ENCODE peak calls at places on chromosomes 11 and 22, in seven cellular contexts. One of them, this sample, is unnamed.

GRCh38 chr22:41561788-41562187 is 978 bp downstream of the CSDC2 start:
- DNase-seq in Caki2: no peak
- DNase-seq in naive B cell: no peak
- DNase-seq in activated CD4-positive, alpha-beta T cell treated with anti-CD3 and anti-CD28 coated beads, Interleukin-2, amount 10 ng/mL, durations not matched to agents 7 days and 5 days: no peak
- DNase-seq in immature natural killer cell: no peak
- DNase-seq in MV-4-11: no peak
- DNase-seq in RWPE2: no peak
- DNase-seq in this sample: no peak

GRCh38 chr11:13924801-13925327 is 37.7 kb upstream of the SPON1 start:
- DNase-seq in immature natural killer cell: no peak
- DNase-seq in RWPE2: no peak
- DNase-seq in naive B cell: no peak
- DNase-seq in MV-4-11: peak
- DNase-seq in activated CD4-positive, alpha-beta T cell treated with anti-CD3 and anti-CD28 coated beads, Interleukin-2, amount 10 ng/mL, durations not matched to agents 7 days and 5 days: no peak
- DNase-seq in Caki2: no peak
- DNase-seq in this sample: no peak

GRCh38 chr11:2166091-2166851 is 5.3 kb upstream of the INS start:
- DNase-seq in MV-4-11: no peak
- DNase-seq in activated CD4-positive, alpha-beta T cell treated with anti-CD3 and anti-CD28 coated beads, Interleukin-2, amount 10 ng/mL, durations not matched to agents 7 days and 5 days: peak
- DNase-seq in RWPE2: no peak
- DNase-seq in Caki2: no peak
- DNase-seq in immature natural killer cell: no peak
- DNase-seq in naive B cell: peak
- DNase-seq in this sample: no peak

GRCh38 chr11:6405039-6405667 is 13.7 kb downstream of the APBB1 start:
- DNase-seq in immature natural killer cell: no peak
- DNase-seq in activated CD4-positive, alpha-beta T cell treated with anti-CD3 and anti-CD28 coated beads, Interleukin-2, amount 10 ng/mL, durations not matched to agents 7 days and 5 days: no peak
- DNase-seq in RWPE2: no peak
- DNase-seq in Caki2: no peak
- DNase-seq in naive B cell: no peak
- DNase-seq in MV-4-11: no peak
- DNase-seq in this sample: no peak

GRCh38 chr11:120055646-120056045 is 82.3 kb downstream of the TRIM29 start:
- DNase-seq in Caki2: no peak
- DNase-seq in MV-4-11: no peak
- DNase-seq in activated CD4-positive, alpha-beta T cell treated with anti-CD3 and anti-CD28 coated beads, Interleukin-2, amount 10 ng/mL, durations not matched to agents 7 days and 5 days: no peak
- DNase-seq in RWPE2: no peak
- DNase-seq in immature natural killer cell: no peak
- DNase-seq in naive B cell: no peak
- DNase-seq in this sample: peak

GRCh38 chr11:112564228-112564955 is 303.7 kb upstream of the PLET1 start:
- DNase-seq in Caki2: peak
- DNase-seq in activated CD4-positive, alpha-beta T cell treated with anti-CD3 and anti-CD28 coated beads, Interleukin-2, amount 10 ng/mL, durations not matched to agents 7 days and 5 days: no peak
- DNase-seq in MV-4-11: no peak
- DNase-seq in naive B cell: no peak
- DNase-seq in RWPE2: no peak
- DNase-seq in immature natural killer cell: no peak
- DNase-seq in this sample: no peak

GRCh38 chr11:76670475-76671235 is at the start of gene LRRC32:
- DNase-seq in RWPE2: peak
- DNase-seq in activated CD4-positive, alpha-beta T cell treated with anti-CD3 and anti-CD28 coated beads, Interleukin-2, amount 10 ng/mL, durations not matched to agents 7 days and 5 days: no peak
- DNase-seq in immature natural killer cell: peak
- DNase-seq in naive B cell: peak
- DNase-seq in Caki2: no peak
- DNase-seq in MV-4-11: peak
- DNase-seq in this sample: no peak

GRCh38 chr11:115421338-115422012 is 82.7 kb downstream of the CADM1 start:
- DNase-seq in MV-4-11: no peak
- DNase-seq in Caki2: no peak
- DNase-seq in RWPE2: no peak
- DNase-seq in naive B cell: no peak
- DNase-seq in immature natural killer cell: no peak
- DNase-seq in activated CD4-positive, alpha-beta T cell treated with anti-CD3 and anti-CD28 coated beads, Interleukin-2, amount 10 ng/mL, durations not matched to agents 7 days and 5 days: no peak
- DNase-seq in this sample: no peak

GRCh38 chr11:130156108-130157022 is 3.2 kb upstream of the ST14 start:
- DNase-seq in RWPE2: no peak
- DNase-seq in activated CD4-positive, alpha-beta T cell treated with anti-CD3 and anti-CD28 coated beads, Interleukin-2, amount 10 ng/mL, durations not matched to agents 7 days and 5 days: no peak
- DNase-seq in immature natural killer cell: no peak
- DNase-seq in Caki2: no peak
- DNase-seq in naive B cell: no peak
- DNase-seq in MV-4-11: peak
- DNase-seq in this sample: no peak

GRCh38 chr11:17861036-17861755 is 126.6 kb downstream of the KCNC1 start:
- DNase-seq in naive B cell: no peak
- DNase-seq in Caki2: no peak
- DNase-seq in MV-4-11: no peak
- DNase-seq in immature natural killer cell: no peak
- DNase-seq in activated CD4-positive, alpha-beta T cell treated with anti-CD3 and anti-CD28 coated beads, Interleukin-2, amount 10 ng/mL, durations not matched to agents 7 days and 5 days: no peak
- DNase-seq in RWPE2: no peak
- DNase-seq in this sample: no peak

GRCh38 chr11:57798905-57799559 is 37.4 kb downstream of the CTNND1 start:
- DNase-seq in Caki2: peak
- DNase-seq in immature natural killer cell: no peak
- DNase-seq in RWPE2: peak
- DNase-seq in activated CD4-positive, alpha-beta T cell treated with anti-CD3 and anti-CD28 coated beads, Interleukin-2, amount 10 ng/mL, durations not matched to agents 7 days and 5 days: no peak
- DNase-seq in MV-4-11: peak
- DNase-seq in naive B cell: peak
- DNase-seq in this sample: peak

GRCh38 chr22:29521526-29521925 is 32.0 kb downstream of the THOC5 start:
- DNase-seq in naive B cell: no peak
- DNase-seq in RWPE2: no peak
- DNase-seq in activated CD4-positive, alpha-beta T cell treated with anti-CD3 and anti-CD28 coated beads, Interleukin-2, amount 10 ng/mL, durations not matched to agents 7 days and 5 days: no peak
- DNase-seq in MV-4-11: no peak
- DNase-seq in Caki2: no peak
- DNase-seq in immature natural killer cell: no peak
- DNase-seq in this sample: no peak

GRCh38 chr11:26442131-26442530 is 110.2 kb downstream of the ANO3 start:
- DNase-seq in RWPE2: no peak
- DNase-seq in MV-4-11: no peak
- DNase-seq in naive B cell: no peak
- DNase-seq in Caki2: no peak
- DNase-seq in immature natural killer cell: no peak
- DNase-seq in activated CD4-positive, alpha-beta T cell treated with anti-CD3 and anti-CD28 coated beads, Interleukin-2, amount 10 ng/mL, durations not matched to agents 7 days and 5 days: no peak
- DNase-seq in this sample: no peak

GRCh38 chr11:69575296-69576068 is 65.5 kb upstream of the CCND1 start:
- DNase-seq in naive B cell: no peak
- DNase-seq in RWPE2: no peak
- DNase-seq in immature natural killer cell: no peak
- DNase-seq in activated CD4-positive, alpha-beta T cell treated with anti-CD3 and anti-CD28 coated beads, Interleukin-2, amount 10 ng/mL, durations not matched to agents 7 days and 5 days: no peak
- DNase-seq in Caki2: no peak
- DNase-seq in MV-4-11: no peak
- DNase-seq in this sample: no peak

GRCh38 chr11:6932150-6932549 is 5.9 kb downstream of the ZNF215 start:
- DNase-seq in RWPE2: no peak
- DNase-seq in MV-4-11: no peak
- DNase-seq in immature natural killer cell: no peak
- DNase-seq in naive B cell: no peak
- DNase-seq in activated CD4-positive, alpha-beta T cell treated with anti-CD3 and anti-CD28 coated beads, Interleukin-2, amount 10 ng/mL, durations not matched to agents 7 days and 5 days: peak
- DNase-seq in Caki2: no peak
- DNase-seq in this sample: no peak

GRCh38 chr11:66419825-66420224 is 1.0 kb upstream of the NPAS4 start:
- DNase-seq in naive B cell: no peak
- DNase-seq in RWPE2: no peak
- DNase-seq in Caki2: no peak
- DNase-seq in immature natural killer cell: no peak
- DNase-seq in MV-4-11: no peak
- DNase-seq in activated CD4-positive, alpha-beta T cell treated with anti-CD3 and anti-CD28 coated beads, Interleukin-2, amount 10 ng/mL, durations not matched to agents 7 days and 5 days: no peak
- DNase-seq in this sample: no peak

GRCh38 chr11:3816673-3817072 is 8.3 kb downstream of the PGAP2 start:
- DNase-seq in naive B cell: no peak
- DNase-seq in RWPE2: no peak
- DNase-seq in MV-4-11: no peak
- DNase-seq in immature natural killer cell: no peak
- DNase-seq in Caki2: no peak
- DNase-seq in activated CD4-positive, alpha-beta T cell treated with anti-CD3 and anti-CD28 coated beads, Interleukin-2, amount 10 ng/mL, durations not matched to agents 7 days and 5 days: no peak
- DNase-seq in this sample: no peak

GRCh38 chr22:30178180-30179126 is 68.1 kb downstream of the LIF start:
- DNase-seq in RWPE2: no peak
- DNase-seq in Caki2: no peak
- DNase-seq in activated CD4-positive, alpha-beta T cell treated with anti-CD3 and anti-CD28 coated beads, Interleukin-2, amount 10 ng/mL, durations not matched to agents 7 days and 5 days: peak
- DNase-seq in MV-4-11: no peak
- DNase-seq in immature natural killer cell: no peak
- DNase-seq in naive B cell: no peak
- DNase-seq in this sample: no peak

GRCh38 chr22:32327596-32328171 is 30.0 kb upstream of the RFPL3 start:
- DNase-seq in naive B cell: no peak
- DNase-seq in activated CD4-positive, alpha-beta T cell treated with anti-CD3 and anti-CD28 coated beads, Interleukin-2, amount 10 ng/mL, durations not matched to agents 7 days and 5 days: no peak
- DNase-seq in RWPE2: no peak
- DNase-seq in MV-4-11: no peak
- DNase-seq in immature natural killer cell: no peak
- DNase-seq in Caki2: no peak
- DNase-seq in this sample: no peak

GRCh38 chr11:134537296-134537695 is 125.3 kb upstream of the B3GAT1 start:
- DNase-seq in activated CD4-positive, alpha-beta T cell treated with anti-CD3 and anti-CD28 coated beads, Interleukin-2, amount 10 ng/mL, durations not matched to agents 7 days and 5 days: no peak
- DNase-seq in immature natural killer cell: no peak
- DNase-seq in RWPE2: peak
- DNase-seq in naive B cell: no peak
- DNase-seq in MV-4-11: no peak
- DNase-seq in Caki2: no peak
- DNase-seq in this sample: no peak

GRCh38 chr11:17405232-17406005 is 17.0 kb upstream of the KCNJ11 start:
- DNase-seq in Caki2: peak
- DNase-seq in MV-4-11: peak
- DNase-seq in immature natural killer cell: no peak
- DNase-seq in activated CD4-positive, alpha-beta T cell treated with anti-CD3 and anti-CD28 coated beads, Interleukin-2, amount 10 ng/mL, durations not matched to agents 7 days and 5 days: no peak
- DNase-seq in naive B cell: no peak
- DNase-seq in RWPE2: no peak
- DNase-seq in this sample: no peak

GRCh38 chr22:38707346-38707745 is 1.6 kb downstream of the GTPBP1 start:
- DNase-seq in MV-4-11: no peak
- DNase-seq in naive B cell: no peak
- DNase-seq in RWPE2: no peak
- DNase-seq in Caki2: peak
- DNase-seq in activated CD4-positive, alpha-beta T cell treated with anti-CD3 and anti-CD28 coated beads, Interleukin-2, amount 10 ng/mL, durations not matched to agents 7 days and 5 days: no peak
- DNase-seq in immature natural killer cell: no peak
- DNase-seq in this sample: no peak

GRCh38 chr11:71458146-71459070 is 5.4 kb downstream of the NADSYN1 start:
- DNase-seq in Caki2: no peak
- DNase-seq in RWPE2: peak
- DNase-seq in immature natural killer cell: no peak
- DNase-seq in activated CD4-positive, alpha-beta T cell treated with anti-CD3 and anti-CD28 coated beads, Interleukin-2, amount 10 ng/mL, durations not matched to agents 7 days and 5 days: no peak
- DNase-seq in MV-4-11: no peak
- DNase-seq in naive B cell: no peak
- DNase-seq in this sample: peak

GRCh38 chr11:116457336-116458007 is 315.3 kb downstream of the BUD13 start:
- DNase-seq in immature natural killer cell: no peak
- DNase-seq in activated CD4-positive, alpha-beta T cell treated with anti-CD3 and anti-CD28 coated beads, Interleukin-2, amount 10 ng/mL, durations not matched to agents 7 days and 5 days: no peak
- DNase-seq in Caki2: no peak
- DNase-seq in MV-4-11: no peak
- DNase-seq in naive B cell: no peak
- DNase-seq in RWPE2: no peak
- DNase-seq in this sample: no peak

GRCh38 chr11:19974886-19975285 is 185.4 kb downstream of the DBX1 start:
- DNase-seq in immature natural killer cell: no peak
- DNase-seq in RWPE2: no peak
- DNase-seq in Caki2: no peak
- DNase-seq in activated CD4-positive, alpha-beta T cell treated with anti-CD3 and anti-CD28 coated beads, Interleukin-2, amount 10 ng/mL, durations not matched to agents 7 days and 5 days: no peak
- DNase-seq in naive B cell: no peak
- DNase-seq in MV-4-11: no peak
- DNase-seq in this sample: no peak

GRCh38 chr11:60926500-60926899 is 2.2 kb downstream of the TMEM132A start:
- DNase-seq in Caki2: no peak
- DNase-seq in activated CD4-positive, alpha-beta T cell treated with anti-CD3 and anti-CD28 coated beads, Interleukin-2, amount 10 ng/mL, durations not matched to agents 7 days and 5 days: no peak
- DNase-seq in immature natural killer cell: no peak
- DNase-seq in naive B cell: no peak
- DNase-seq in MV-4-11: no peak
- DNase-seq in RWPE2: no peak
- DNase-seq in this sample: no peak

GRCh38 chr11:103959279-103959930 is 77.0 kb upstream of the DDI1 start:
- DNase-seq in immature natural killer cell: peak
- DNase-seq in MV-4-11: peak
- DNase-seq in RWPE2: no peak
- DNase-seq in Caki2: no peak
- DNase-seq in naive B cell: peak
- DNase-seq in activated CD4-positive, alpha-beta T cell treated with anti-CD3 and anti-CD28 coated beads, Interleukin-2, amount 10 ng/mL, durations not matched to agents 7 days and 5 days: no peak
- DNase-seq in this sample: no peak

GRCh38 chr22:28181332-28181731 is 262.3 kb upstream of the PITPNB start:
- DNase-seq in Caki2: peak
- DNase-seq in immature natural killer cell: no peak
- DNase-seq in activated CD4-positive, alpha-beta T cell treated with anti-CD3 and anti-CD28 coated beads, Interleukin-2, amount 10 ng/mL, durations not matched to agents 7 days and 5 days: no peak
- DNase-seq in MV-4-11: no peak
- DNase-seq in naive B cell: no peak
- DNase-seq in RWPE2: no peak
- DNase-seq in this sample: no peak

GRCh38 chr11:33147559-33147958 is 13.7 kb downstream of the CSTF3 start:
- DNase-seq in activated CD4-positive, alpha-beta T cell treated with anti-CD3 and anti-CD28 coated beads, Interleukin-2, amount 10 ng/mL, durations not matched to agents 7 days and 5 days: no peak
- DNase-seq in immature natural killer cell: no peak
- DNase-seq in naive B cell: no peak
- DNase-seq in MV-4-11: no peak
- DNase-seq in RWPE2: no peak
- DNase-seq in Caki2: no peak
- DNase-seq in this sample: no peak

GRCh38 chr11:36432093-36432469 is 78.0 kb downstream of the TRAF6 start:
- DNase-seq in RWPE2: no peak
- DNase-seq in naive B cell: no peak
- DNase-seq in immature natural killer cell: no peak
- DNase-seq in MV-4-11: no peak
- DNase-seq in Caki2: no peak
- DNase-seq in activated CD4-positive, alpha-beta T cell treated with anti-CD3 and anti-CD28 coated beads, Interleukin-2, amount 10 ng/mL, durations not matched to agents 7 days and 5 days: no peak
- DNase-seq in this sample: no peak

GRCh38 chr22:22348127-22348814 is 103.7 kb downstream of the VPREB1 start:
- DNase-seq in Caki2: no peak
- DNase-seq in MV-4-11: no peak
- DNase-seq in RWPE2: no peak
- DNase-seq in activated CD4-positive, alpha-beta T cell treated with anti-CD3 and anti-CD28 coated beads, Interleukin-2, amount 10 ng/mL, durations not matched to agents 7 days and 5 days: peak
- DNase-seq in immature natural killer cell: no peak
- DNase-seq in naive B cell: no peak
- DNase-seq in this sample: no peak

GRCh38 chr22:24474649-24475048 is 20.5 kb upstream of the UPB1 start:
- DNase-seq in immature natural killer cell: no peak
- DNase-seq in naive B cell: no peak
- DNase-seq in Caki2: no peak
- DNase-seq in RWPE2: no peak
- DNase-seq in MV-4-11: no peak
- DNase-seq in activated CD4-positive, alpha-beta T cell treated with anti-CD3 and anti-CD28 coated beads, Interleukin-2, amount 10 ng/mL, durations not matched to agents 7 days and 5 days: no peak
- DNase-seq in this sample: no peak

GRCh38 chr11:123197711-123198110 is 2.7 kb upstream of the CLMP start:
- DNase-seq in activated CD4-positive, alpha-beta T cell treated with anti-CD3 and anti-CD28 coated beads, Interleukin-2, amount 10 ng/mL, durations not matched to agents 7 days and 5 days: no peak
- DNase-seq in RWPE2: no peak
- DNase-seq in immature natural killer cell: no peak
- DNase-seq in MV-4-11: peak
- DNase-seq in naive B cell: no peak
- DNase-seq in Caki2: no peak
- DNase-seq in this sample: peak

GRCh38 chr11:86740628-86741488 is 59.5 kb upstream of the PRSS23 start:
- DNase-seq in activated CD4-positive, alpha-beta T cell treated with anti-CD3 and anti-CD28 coated beads, Interleukin-2, amount 10 ng/mL, durations not matched to agents 7 days and 5 days: no peak
- DNase-seq in Caki2: peak
- DNase-seq in immature natural killer cell: no peak
- DNase-seq in RWPE2: peak
- DNase-seq in naive B cell: no peak
- DNase-seq in MV-4-11: peak
- DNase-seq in this sample: peak

GRCh38 chr22:21001601-21002325 is at the start of gene THAP7:
- DNase-seq in immature natural killer cell: peak
- DNase-seq in Caki2: peak
- DNase-seq in RWPE2: peak
- DNase-seq in naive B cell: peak
- DNase-seq in activated CD4-positive, alpha-beta T cell treated with anti-CD3 and anti-CD28 coated beads, Interleukin-2, amount 10 ng/mL, durations not matched to agents 7 days and 5 days: peak
- DNase-seq in MV-4-11: peak
- DNase-seq in this sample: peak

GRCh38 chr11:2096001-2096918 is 42.9 kb downstream of the IGF2 start:
- DNase-seq in naive B cell: no peak
- DNase-seq in Caki2: no peak
- DNase-seq in activated CD4-positive, alpha-beta T cell treated with anti-CD3 and anti-CD28 coated beads, Interleukin-2, amount 10 ng/mL, durations not matched to agents 7 days and 5 days: no peak
- DNase-seq in RWPE2: peak
- DNase-seq in immature natural killer cell: no peak
- DNase-seq in MV-4-11: no peak
- DNase-seq in this sample: no peak

GRCh38 chr11:64848779-64849599 is 4.5 kb upstream of the CDC42BPG start:
- DNase-seq in naive B cell: peak
- DNase-seq in activated CD4-positive, alpha-beta T cell treated with anti-CD3 and anti-CD28 coated beads, Interleukin-2, amount 10 ng/mL, durations not matched to agents 7 days and 5 days: no peak
- DNase-seq in Caki2: no peak
- DNase-seq in MV-4-11: no peak
- DNase-seq in immature natural killer cell: no peak
- DNase-seq in RWPE2: no peak
- DNase-seq in this sample: no peak

GRCh38 chr11:115352805-115353483 is 151.3 kb downstream of the CADM1 start:
- DNase-seq in MV-4-11: no peak
- DNase-seq in RWPE2: no peak
- DNase-seq in activated CD4-positive, alpha-beta T cell treated with anti-CD3 and anti-CD28 coated beads, Interleukin-2, amount 10 ng/mL, durations not matched to agents 7 days and 5 days: no peak
- DNase-seq in Caki2: no peak
- DNase-seq in immature natural killer cell: no peak
- DNase-seq in naive B cell: no peak
- DNase-seq in this sample: no peak